ENCODE peak calls at places on chromosomes 16 and 17, in five cellular contexts. P, Z, V, E and K are unnamed samples.

GRCh38 chr17:40724656-40725055 is 21.1 kb upstream of the KRT24 start:
- DNase-seq in E (no peak), V (no peak), P (no peak), Z (no peak), K (no peak)

GRCh38 chr16:78372302-78372701 is 272.8 kb downstream of the WWOX start:
- DNase-seq in P (no peak), E (no peak), V (no peak), Z (no peak), K (no peak)

GRCh38 chr16:84369938-84370627 is 1.7 kb downstream of the ATP2C2 start:
- DNase-seq in Z (no peak), V (no peak), E (no peak), P (no peak), K (no peak)

GRCh38 chr16:685967-686366 is 1.8 kb upstream of the JMJD8 start:
- DNase-seq in P (no peak), E (peak), V (peak), Z (no peak), K (peak)

GRCh38 chr16:56939801-56940200 is 7.9 kb downstream of the HERPUD1 start:
- DNase-seq in P (peak), V (no peak), Z (no peak), E (no peak), K (no peak)

GRCh38 chr17:62601438-62601837 is 26.0 kb upstream of the MRC2 start:
- DNase-seq in E (no peak), V (peak), Z (no peak), P (no peak), K (peak)

GRCh38 chr16:58339452-58339938 is 44.7 kb upstream of the PRSS54 start:
- DNase-seq in P (no peak), E (no peak), V (peak), Z (no peak), K (peak)

GRCh38 chr17:3792481-3792880 is 8.5 kb downstream of the ITGAE start:
- DNase-seq in Z (no peak), V (no peak), P (no peak), E (no peak), K (no peak)

GRCh38 chr17:32508926-32509325 is 22.1 kb downstream of the CDK5R1 start:
- DNase-seq in V (no peak), P (no peak), E (no peak), Z (no peak), K (no peak)

GRCh38 chr17:49494937-49495841 is at the start of gene NGFR:
- DNase-seq in Z (no peak), P (no peak), V (no peak), E (peak), K (no peak)

GRCh38 chr17:73288534-73289302 is 23.1 kb downstream of the CDC42EP4 start:
- DNase-seq in P (peak), E (no peak), V (no peak), Z (no peak), K (no peak)

GRCh38 chr17:9935408-9935807 is 30.3 kb upstream of the RCVRN start:
- DNase-seq in Z (no peak), V (peak), E (no peak), P (no peak), K (no peak)

GRCh38 chr17:36505171-36505570 is 18.7 kb downstream of the ZNHIT3 start:
- DNase-seq in E (no peak), Z (no peak), V (no peak), P (no peak), K (no peak)

GRCh38 chr16:2428051-2428786 is 1.0 kb upstream of the CCNF start:
- DNase-seq in E (no peak), Z (no peak), V (no peak), P (peak), K (peak)

GRCh38 chr17:5747964-5748363 is 163.7 kb upstream of the NLRP1 start:
- DNase-seq in Z (no peak), E (no peak), P (no peak), V (no peak), K (no peak)

GRCh38 chr17:5745091-5745820 is 160.9 kb upstream of the NLRP1 start:
- DNase-seq in V (no peak), Z (no peak), P (no peak), E (no peak), K (no peak)

GRCh38 chr17:5741810-5742209 is 157.5 kb upstream of the NLRP1 start:
- DNase-seq in E (no peak), V (no peak), P (no peak), Z (no peak), K (no peak)

GRCh38 chr17:5747276-5747675 is 163.0 kb upstream of the NLRP1 start:
- DNase-seq in Z (no peak), V (no peak), E (no peak), P (no peak), K (no peak)
- TF ChIP-seq CTCF in Z (peak), V (peak), E (no peak), P (no peak), K (no peak)

GRCh38 chr16:89710709-89711564 is 9.4 kb upstream of the SPATA2L start:
- DNase-seq in P (no peak), E (no peak), Z (no peak), V (no peak), K (no peak)

GRCh38 chr16:89709716-89710480 is 8.4 kb upstream of the SPATA2L start:
- DNase-seq in E (no peak), P (no peak), Z (no peak), V (no peak), K (no peak)

GRCh38 chr16:89711601-89712475 is 8.9 kb downstream of the VPS9D1 start:
- DNase-seq in P (no peak), Z (no peak), V (no peak), E (peak), K (peak)

GRCh38 chr16:89709166-89709565 is 7.7 kb upstream of the SPATA2L start:
- DNase-seq in Z (no peak), V (no peak), E (no peak), P (no peak), K (no peak)

GRCh38 chr16:89712476-89712805 is 8.3 kb downstream of the VPS9D1 start:
- DNase-seq in V (no peak), E (peak), Z (no peak), P (no peak), K (peak)
- H3K4me3 ChIP-seq in V (peak), E (no peak), Z (peak), P (no peak), K (peak)

GRCh38 chr17:80903041-80903611 is 88.5 kb upstream of the CHMP6 start:
- DNase-seq in Z (no peak), P (no peak), V (no peak), E (no peak), K (no peak)
- TF ChIP-seq CTCF in Z (no peak), P (no peak), V (no peak), E (no peak), K (no peak)

GRCh38 chr17:35239823-35240222 is 3.0 kb upstream of the SLFN5 start:
- DNase-seq in V (peak), E (peak), Z (no peak), P (no peak), K (no peak)
- H3K4me3 ChIP-seq in V (no peak), E (no peak), Z (no peak), P (no peak), K (no peak)

GRCh38 chr16:53043986-53044571 is 8.6 kb downstream of the CHD9NB start:
- DNase-seq in V (no peak), E (no peak), P (no peak), Z (no peak), K (no peak)
- TF ChIP-seq CTCF in V (no peak), E (no peak), P (no peak), Z (no peak), K (no peak)

GRCh38 chr17:79803997-79804855 is 7.3 kb upstream of the CBX8 start:
- DNase-seq in P (no peak), Z (no peak), V (no peak), E (no peak), K (no peak)

GRCh38 chr17:79801156-79802038 is 4.5 kb upstream of the CBX8 start:
- DNase-seq in V (no peak), P (no peak), E (no peak), Z (no peak), K (no peak)

GRCh38 chr17:79803421-79803996 is 6.6 kb upstream of the CBX8 start:
- DNase-seq in E (no peak), P (no peak), V (no peak), Z (no peak), K (no peak)

GRCh38 chr17:79802039-79802735 is 5.3 kb upstream of the CBX8 start:
- DNase-seq in P (no peak), V (no peak), E (no peak), Z (no peak), K (no peak)

DNA sequence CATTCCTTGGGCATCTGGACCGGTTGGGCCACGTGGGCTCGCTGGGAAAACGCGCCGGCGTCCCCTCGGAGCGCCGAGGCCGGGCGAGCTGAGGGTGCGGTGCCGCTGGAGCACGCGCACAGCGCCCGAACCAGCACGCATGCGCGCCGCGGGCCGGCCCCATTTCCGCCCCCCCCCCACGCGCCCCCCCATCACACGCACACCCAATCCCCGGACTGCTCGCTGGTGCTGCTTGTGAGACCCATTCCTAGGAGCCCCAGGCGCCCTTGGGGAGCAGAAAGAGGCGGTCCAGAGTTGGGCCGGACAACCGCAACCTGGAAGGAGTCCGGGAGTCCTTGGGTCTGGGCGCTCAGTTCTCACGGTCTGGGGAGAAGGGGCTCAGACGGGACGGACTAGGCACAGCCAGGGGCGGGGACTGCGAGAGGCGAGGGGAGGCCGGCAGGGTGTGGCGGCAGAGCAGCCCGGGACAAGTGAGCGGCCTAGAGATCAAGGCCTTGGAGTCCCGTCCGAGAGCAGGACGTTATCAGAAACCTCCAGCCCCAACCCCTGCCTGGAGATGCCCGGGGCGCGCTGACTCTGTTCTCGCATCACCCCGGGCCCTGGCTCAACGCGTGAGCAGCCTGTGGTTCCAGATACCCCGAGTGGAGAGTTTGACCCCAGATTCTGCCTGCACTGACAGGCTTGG is 6.0 kb upstream of the CBX8 start:
- DNase-seq in P (no peak), Z (no peak), V (no peak), E (no peak), K (no peak)
- H3K4me3 ChIP-seq in P (no peak), Z (no peak), V (no peak), E (no peak), K (no peak)